ENCODE peak calls at places on chromosome 3, in six cellular contexts. L is SK-N-SH, J is A549, T is HepG2, G is IMR-90, A is WTC11. B is an unnamed sample.

GRCh38 chr3:126342991-126343661 is 14.1 kb downstream of the KLF15 start:
- DNase-seq in L (peak; percentile 84), J (no peak), T (peak; percentile 41), G (peak; percentile 5), A (peak; percentile 47), B (peak; percentile 47)

GRCh38 chr3:175741951-175742350 is 882.8 kb downstream of the NAALADL2 start:
- DNase-seq in L (no peak), J (no peak), T (no peak), G (peak; percentile 56), A (no peak), B (no peak)

GRCh38 chr3:151327571-151328198 is 1.7 kb downstream of the P2RY13 start:
- DNase-seq in L (peak; percentile 7), J (peak; percentile 18), T (no peak), G (peak; percentile 34), A (no peak), B (peak; percentile 9)

GRCh38 chr3:134337511-134338200 is 36.6 kb downstream of the AMOTL2 start:
- DNase-seq in L (no peak), J (no peak), T (no peak), G (no peak), A (no peak), B (no peak)

GRCh38 chr3:184314700-184315505 is 497 bp downstream of the EIF4G1 start:
- DNase-seq in L (peak; percentile 87), J (peak; percentile 60), T (peak; percentile 48), G (peak; percentile 76), A (peak; percentile 46), B (peak; percentile 85)

GRCh38 chr3:149224736-149225594 is 3.3 kb upstream of the CP start:
- DNase-seq in L (peak; percentile 16), J (peak; percentile 86), T (peak; percentile 98), G (peak; percentile 92), A (no peak), B (peak; percentile 13)

GRCh38 chr3:149258714-149259113 is 37.1 kb upstream of the CP start:
- DNase-seq in L (no peak), J (no peak), T (no peak), G (no peak), A (no peak), B (no peak)

GRCh38 chr3:155517907-155518306 is 224.4 kb upstream of the STRIT1 start:
- DNase-seq in L (no peak), J (no peak), T (no peak), G (no peak), A (no peak), B (no peak)

GRCh38 chr3:43153189-43154083 is 47.6 kb upstream of the POMGNT2 start:
- DNase-seq in L (no peak), J (no peak), T (no peak), G (peak; percentile 88), A (no peak), B (no peak)

GRCh38 chr3:11653298-11654055 is 9.8 kb upstream of the VGLL4 start:
- DNase-seq in L (no peak), J (no peak), T (peak; percentile 57), G (no peak), A (no peak), B (no peak)

GRCh38 chr3:11187678-11188077 is 33.4 kb downstream of the HRH1 start:
- DNase-seq in L (no peak), J (no peak), T (no peak), G (peak; percentile 51), A (no peak), B (no peak)

GRCh38 chr3:113697192-113698090 is 999 bp upstream of the USF3 start:
- DNase-seq in L (peak; percentile 43), J (no peak), T (peak; percentile 7), G (peak; percentile 34), A (peak; percentile 24), B (no peak)

GRCh38 chr3:148528024-148528423 is 169.7 kb upstream of the AGTR1 start:
- DNase-seq in L (no peak), J (no peak), T (no peak), G (peak; percentile 15), A (no peak), B (no peak)

GRCh38 chr3:195757371-195757770 is 36.6 kb downstream of the MUC20 start:
- DNase-seq in L (peak; percentile 80), J (no peak), T (no peak), G (no peak), A (no peak), B (no peak)

GRCh38 chr3:138724433-138724832 is 110.3 kb downstream of the PIK3CB start:
- DNase-seq in L (no peak), J (no peak), T (no peak), G (no peak), A (no peak), B (no peak)

GRCh38 chr3:155853214-155854146 is 747 bp downstream of the SLC33A1 start:
- DNase-seq in L (no peak), J (peak; percentile 12), T (peak; percentile 36), G (peak; percentile 7), A (peak; percentile 34), B (peak; percentile 61)

DNA sequence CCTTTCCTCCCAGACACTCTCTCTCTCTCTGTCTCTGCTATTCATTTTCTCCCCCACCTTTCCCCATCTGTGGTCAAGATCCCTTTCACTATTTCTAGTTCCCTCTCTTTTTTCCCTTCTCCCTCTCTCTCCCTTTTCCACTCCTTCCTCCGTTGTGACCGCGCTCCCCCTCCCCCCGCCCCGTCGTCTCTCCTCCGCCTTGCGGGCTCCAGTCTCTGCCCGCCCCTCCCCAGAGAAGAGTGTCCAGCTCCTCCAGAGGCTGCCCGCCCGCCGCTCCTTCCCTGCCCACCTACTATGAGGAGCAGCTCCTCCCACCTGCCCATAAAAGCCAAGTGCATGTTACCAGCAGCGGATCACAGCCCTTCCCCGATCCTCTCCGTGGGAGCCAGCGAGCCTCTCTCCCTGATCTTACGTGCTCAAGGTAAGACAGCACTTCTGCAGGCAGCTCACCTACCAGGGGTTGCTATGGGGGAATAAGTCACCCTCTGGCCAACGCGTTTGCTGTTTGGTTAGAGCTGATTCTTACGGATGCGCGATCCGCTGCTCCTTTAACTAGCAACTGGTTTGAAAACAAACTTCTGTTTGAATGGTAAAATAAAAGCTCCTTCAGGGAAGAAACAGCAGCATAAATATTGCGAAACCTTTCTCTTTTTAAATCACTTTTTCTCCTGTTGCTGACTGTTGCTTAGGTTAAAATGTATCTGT is at the start of gene COL8A1:
- DNase-seq in L (no peak), J (no peak), T (no peak), G (peak; percentile 77), A (peak; percentile 75), B (no peak)
- TF ChIP-seq USF2 in L (no peak), J (no peak), T (no peak), G (no peak), A (no peak), B (no peak)

GRCh38 chr3:106241593-106241992 is 372.8 kb upstream of the CBLB start:
- DNase-seq in L (no peak), J (no peak), T (no peak), G (no peak), A (no peak), B (no peak)

GRCh38 chr3:106242779-106243178 is 374.0 kb upstream of the CBLB start:
- DNase-seq in L (no peak), J (no peak), T (no peak), G (no peak), A (no peak), B (no peak)

GRCh38 chr3:106239195-106239697 is 370.4 kb upstream of the CBLB start:
- DNase-seq in L (no peak), J (no peak), T (no peak), G (peak; percentile 16), A (no peak), B (no peak)
- TF ChIP-seq USF2 in L (no peak), J (no peak), T (no peak), G (no peak), A (no peak), B (no peak)

GRCh38 chr3:98710008-98710672 is 53.0 kb upstream of the ST3GAL6 start:
- DNase-seq in L (no peak), J (no peak), T (no peak), G (no peak), A (no peak), B (no peak)

GRCh38 chr3:98711426-98711825 is 51.7 kb upstream of the ST3GAL6 start:
- DNase-seq in L (peak; percentile 60), J (no peak), T (no peak), G (no peak), A (no peak), B (no peak)

GRCh38 chr3:98709433-98709832 is 53.7 kb upstream of the ST3GAL6 start:
- DNase-seq in L (no peak), J (no peak), T (no peak), G (no peak), A (no peak), B (no peak)

GRCh38 chr3:98713984-98714383 is 49.2 kb upstream of the ST3GAL6 start:
- DNase-seq in L (no peak), J (no peak), T (no peak), G (no peak), A (no peak), B (no peak)

GRCh38 chr3:98712726-98713125 is 50.4 kb upstream of the ST3GAL6 start:
- DNase-seq in L (no peak), J (no peak), T (no peak), G (no peak), A (no peak), B (no peak)
- TF ChIP-seq USF2 in L (no peak), J (no peak), T (no peak), G (no peak), A (no peak), B (no peak)

DNA sequence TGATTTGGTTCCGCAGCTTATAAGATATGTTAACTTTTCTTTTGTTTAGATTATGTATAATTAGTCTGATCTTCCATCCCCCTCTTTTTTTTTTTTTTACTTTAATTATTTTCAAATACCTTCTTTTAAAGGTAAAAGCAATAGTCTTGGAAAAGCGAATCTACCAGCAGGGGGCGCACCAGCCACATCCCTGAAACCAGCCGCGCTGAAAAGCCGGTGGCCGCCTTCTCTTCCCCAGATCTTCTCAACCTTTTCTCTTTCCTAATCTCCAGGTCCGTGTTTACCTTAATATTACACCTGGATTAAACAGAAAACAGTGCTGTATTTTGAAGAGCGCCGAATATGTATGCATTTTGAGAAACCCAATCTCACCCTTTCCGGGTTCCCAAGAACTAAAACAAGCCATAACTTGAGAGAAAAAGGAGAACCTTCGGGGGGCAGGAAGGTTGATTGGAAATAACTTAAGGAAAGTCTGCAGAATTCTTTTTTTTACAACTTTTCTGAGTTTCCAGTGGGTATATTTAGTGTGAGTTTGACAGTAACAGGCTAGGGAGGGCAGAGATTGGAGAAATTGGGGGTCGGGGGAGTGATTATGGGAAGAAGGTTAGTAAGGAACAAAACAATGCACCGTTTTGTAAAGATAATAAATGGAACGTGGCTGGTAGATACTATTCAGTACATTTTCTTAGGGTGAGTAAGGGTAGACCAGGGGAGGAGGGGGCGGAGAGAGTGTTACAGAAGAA is 2.0 kb upstream of the SOX2 start:
- DNase-seq in L (peak; percentile 72), J (peak; percentile 61), T (peak; percentile 19), G (peak; percentile 44), A (peak; percentile 87), B (peak; percentile 57)
- TF ChIP-seq USF2 in L (no peak), J (no peak), T (no peak), G (no peak), A (no peak), B (no peak)

GRCh38 chr3:46221936-46222335 is 13.8 kb upstream of the CCR1 start:
- DNase-seq in L (no peak), J (no peak), T (no peak), G (no peak), A (no peak), B (no peak)
- TF ChIP-seq USF2 in L (no peak), J (no peak), T (no peak), G (no peak), A (no peak), B (no peak)